ENCODE peak calls at places on chromosomes 4 and X, in five cellular contexts. One of them, this sample, is unnamed. For H3K27me3, the result is how much of the 10 kb centered on the place peaks cover.

GRCh38 chr4:156321203-156321602 is 367.5 kb upstream of the CTSO start:
- DNase-seq in GM23338: no peak
- DNase-seq in GM23248: peak
- DNase-seq in MM.1S: no peak
- DNase-seq in hepatocyte: no peak
- DNase-seq in this sample: no peak

GRCh38 chr4:159047478-159048165 is 55.3 kb upstream of the RAPGEF2 start:
- DNase-seq in hepatocyte: peak
- DNase-seq in GM23248: peak
- DNase-seq in MM.1S: no peak
- DNase-seq in GM23338: no peak
- DNase-seq in this sample: no peak

GRCh38 chrX:53071064-53071463 is 11.1 kb upstream of the TSPYL2 start:
- DNase-seq in MM.1S: no peak
- DNase-seq in hepatocyte: no peak
- DNase-seq in GM23338: no peak
- DNase-seq in GM23248: no peak
- DNase-seq in this sample: no peak

GRCh38 chr4:78566834-78567501 is 15.4 kb downstream of the ANXA3 start:
- DNase-seq in GM23248: peak
- DNase-seq in MM.1S: peak
- DNase-seq in hepatocyte: no peak
- DNase-seq in GM23338: no peak
- DNase-seq in this sample: no peak

GRCh38 chr4:158783775-158784174 is 14.9 kb downstream of the FNIP2 start:
- DNase-seq in MM.1S: no peak
- DNase-seq in GM23338: no peak
- DNase-seq in hepatocyte: no peak
- DNase-seq in GM23248: peak
- DNase-seq in this sample: no peak

GRCh38 chrX:47217121-47217851 is 1.2 kb upstream of the CDK16 start:
- DNase-seq in GM23338: peak
- DNase-seq in MM.1S: no peak
- DNase-seq in hepatocyte: peak
- DNase-seq in GM23248: peak
- DNase-seq in this sample: no peak

GRCh38 chrX:148878371-148878770 is 378.0 kb downstream of the AFF2 start:
- DNase-seq in GM23338: no peak
- DNase-seq in MM.1S: no peak
- DNase-seq in hepatocyte: no peak
- DNase-seq in GM23248: peak
- DNase-seq in this sample: no peak

GRCh38 chrX:149248073-149248625 is 257.0 kb downstream of the IDS start:
- DNase-seq in hepatocyte: no peak
- DNase-seq in GM23248: no peak
- DNase-seq in MM.1S: no peak
- DNase-seq in GM23338: no peak
- DNase-seq in this sample: no peak

GRCh38 chrX:67789536-67789935 is 245.7 kb downstream of the AR start:
- DNase-seq in MM.1S: no peak
- DNase-seq in hepatocyte: no peak
- DNase-seq in GM23248: no peak
- DNase-seq in GM23338: no peak
- DNase-seq in this sample: no peak

GRCh38 chr4:97215426-97215825 is 927.9 kb downstream of the STPG2 start:
- DNase-seq in MM.1S: no peak
- DNase-seq in GM23248: no peak
- DNase-seq in hepatocyte: no peak
- DNase-seq in GM23338: no peak
- DNase-seq in this sample: peak

GRCh38 chr4:148651991-148652390 is 209.8 kb upstream of the NR3C2 start:
- DNase-seq in hepatocyte: no peak
- DNase-seq in GM23248: no peak
- DNase-seq in MM.1S: no peak
- DNase-seq in GM23338: peak
- DNase-seq in this sample: peak

GRCh38 chrX:122817321-122817720 is 366.8 kb upstream of the GRIA3 start:
- DNase-seq in MM.1S: no peak
- DNase-seq in GM23248: no peak
- DNase-seq in hepatocyte: no peak
- DNase-seq in GM23338: no peak
- DNase-seq in this sample: no peak

GRCh38 chr4:77433102-77433733 is 172.4 kb upstream of the CXCL13 start:
- DNase-seq in GM23338: peak
- DNase-seq in hepatocyte: peak
- DNase-seq in GM23248: peak
- DNase-seq in MM.1S: peak
- DNase-seq in this sample: peak

GRCh38 chr4:20151436-20151835 is 100.3 kb upstream of the SLIT2 start:
- DNase-seq in MM.1S: no peak
- DNase-seq in GM23248: peak
- DNase-seq in GM23338: no peak
- DNase-seq in hepatocyte: no peak
- DNase-seq in this sample: no peak

GRCh38 chr4:7002336-7002735 is 40.8 kb upstream of the TADA2B start:
- DNase-seq in GM23248: no peak
- DNase-seq in hepatocyte: no peak
- DNase-seq in MM.1S: no peak
- DNase-seq in GM23338: no peak
- DNase-seq in this sample: no peak

GRCh38 chr4:10015140-10015753 is 6.0 kb downstream of the SLC2A9 start:
- DNase-seq in hepatocyte: peak
- DNase-seq in GM23338: peak
- DNase-seq in GM23248: peak
- DNase-seq in MM.1S: peak
- DNase-seq in this sample: peak

GRCh38 chrX:54427837-54428424 is 12.3 kb upstream of the TSR2 start:
- DNase-seq in MM.1S: peak
- DNase-seq in GM23338: no peak
- DNase-seq in hepatocyte: no peak
- DNase-seq in GM23248: no peak
- DNase-seq in this sample: no peak

GRCh38 chrX:130419263-130419662 is 17.5 kb downstream of the RBMX2 start:
- DNase-seq in MM.1S: no peak
- DNase-seq in hepatocyte: no peak
- DNase-seq in GM23338: no peak
- DNase-seq in GM23248: no peak
- DNase-seq in this sample: no peak

GRCh38 chr4:72468904-72469502 is 100.0 kb downstream of the ADAMTS3 start:
- DNase-seq in GM23338: peak
- DNase-seq in MM.1S: peak
- DNase-seq in GM23248: peak
- DNase-seq in hepatocyte: peak
- DNase-seq in this sample: peak

GRCh38 chrX:53281321-53281822 is at the start of gene IQSEC2:
- DNase-seq in MM.1S: no peak
- DNase-seq in hepatocyte: peak
- DNase-seq in GM23338: peak
- DNase-seq in GM23248: peak
- DNase-seq in this sample: peak

GRCh38 chr4:83552085-83552484 is 16.2 kb downstream of the GPAT3 start:
- DNase-seq in MM.1S: no peak
- DNase-seq in hepatocyte: no peak
- DNase-seq in GM23248: peak
- DNase-seq in GM23338: no peak
- DNase-seq in this sample: no peak

GRCh38 chr4:105708376-105709080 is at the start of the genes GSTCD and INTS12:
- DNase-seq in GM23248: peak
- DNase-seq in MM.1S: peak
- DNase-seq in GM23338: peak
- DNase-seq in hepatocyte: peak
- DNase-seq in this sample: peak

GRCh38 chr4:8260656-8261111 is 8.9 kb upstream of the HTRA3 start:
- DNase-seq in MM.1S: no peak
- DNase-seq in hepatocyte: peak
- DNase-seq in GM23248: peak
- DNase-seq in GM23338: peak
- DNase-seq in this sample: no peak

GRCh38 chrX:281166-281999 is at the start of gene PLCXD1:
- DNase-seq in MM.1S: peak
- DNase-seq in hepatocyte: peak
- DNase-seq in GM23338: peak
- DNase-seq in GM23248: peak
- DNase-seq in this sample: peak

GRCh38 chr4:169070071-169070894 is 60.2 kb upstream of the CBR4 start:
- DNase-seq in GM23338: peak
- DNase-seq in GM23248: peak
- DNase-seq in MM.1S: no peak
- DNase-seq in hepatocyte: peak
- DNase-seq in this sample: peak
- TF ChIP-seq EZH2phosphoT487 in GM23338: no peak
- TF ChIP-seq EZH2phosphoT487 in GM23248: peak
- TF ChIP-seq EZH2phosphoT487 in MM.1S: no peak
- TF ChIP-seq EZH2phosphoT487 in hepatocyte: no peak
- TF ChIP-seq EZH2phosphoT487 in this sample: no peak

DNA sequence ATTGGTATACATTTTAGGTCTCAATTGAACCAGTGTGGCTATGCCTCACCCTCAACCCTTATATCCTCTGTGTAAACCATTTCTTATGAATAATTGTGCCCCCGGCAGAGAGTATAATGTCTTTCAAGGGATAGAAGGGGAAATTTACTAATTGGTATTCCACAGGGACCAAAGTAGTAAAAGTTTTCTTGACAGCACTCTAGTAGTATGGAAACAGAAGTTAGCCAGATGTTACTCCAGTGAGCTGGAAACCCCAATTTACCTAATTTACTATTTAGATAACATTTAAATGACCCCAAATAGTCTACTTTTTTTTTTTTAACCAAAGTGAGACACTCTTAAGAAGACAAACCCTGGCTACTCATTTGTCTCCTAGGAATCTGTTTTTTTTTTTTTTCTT is 32.3 kb downstream of the DTHD1 start:
- DNase-seq in GM23248: no peak
- DNase-seq in hepatocyte: no peak
- DNase-seq in GM23338: no peak
- DNase-seq in MM.1S: no peak
- DNase-seq in this sample: no peak
- H3K27me3 ChIP-seq in GM23248: under half
- H3K27me3 ChIP-seq in hepatocyte: under half
- H3K27me3 ChIP-seq in GM23338: under half
- H3K27me3 ChIP-seq in MM.1S: under half
- H3K27me3 ChIP-seq in this sample: under half

GRCh38 chr4:73573794-73574528 is 46.3 kb downstream of the RASSF6 start:
- DNase-seq in GM23338: peak
- DNase-seq in hepatocyte: peak
- DNase-seq in GM23248: peak
- DNase-seq in MM.1S: peak
- DNase-seq in this sample: peak
- TF ChIP-seq EZH2phosphoT487 in GM23338: no peak
- TF ChIP-seq EZH2phosphoT487 in hepatocyte: no peak
- TF ChIP-seq EZH2phosphoT487 in GM23248: no peak
- TF ChIP-seq EZH2phosphoT487 in MM.1S: no peak
- TF ChIP-seq EZH2phosphoT487 in this sample: no peak

DNA sequence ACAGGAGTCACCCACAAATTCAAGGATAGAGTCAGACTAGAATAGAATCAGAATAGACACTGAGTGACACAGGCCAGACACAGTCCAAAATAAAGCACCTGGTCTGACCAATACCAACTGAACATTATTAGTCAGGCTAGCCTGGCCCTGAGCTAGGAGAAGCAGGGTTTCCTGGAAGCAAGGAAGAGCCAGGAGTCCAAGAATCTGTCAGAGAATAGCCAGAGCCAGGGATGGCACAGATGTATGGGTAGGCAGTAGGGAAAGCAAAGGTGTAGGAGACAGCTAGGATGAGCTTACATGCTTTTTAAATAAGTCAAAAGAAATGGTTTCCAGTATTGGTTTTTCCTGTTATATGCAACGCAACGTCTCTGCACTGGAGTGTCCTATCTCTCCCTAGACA is 3.7 kb downstream of the BTC start:
- DNase-seq in MM.1S: no peak
- DNase-seq in GM23248: no peak
- DNase-seq in hepatocyte: no peak
- DNase-seq in GM23338: no peak
- DNase-seq in this sample: no peak
- H3K27me3 ChIP-seq in MM.1S: under half
- H3K27me3 ChIP-seq in GM23248: under half
- H3K27me3 ChIP-seq in hepatocyte: under half
- H3K27me3 ChIP-seq in GM23338: under half
- H3K27me3 ChIP-seq in this sample: under half

DNA sequence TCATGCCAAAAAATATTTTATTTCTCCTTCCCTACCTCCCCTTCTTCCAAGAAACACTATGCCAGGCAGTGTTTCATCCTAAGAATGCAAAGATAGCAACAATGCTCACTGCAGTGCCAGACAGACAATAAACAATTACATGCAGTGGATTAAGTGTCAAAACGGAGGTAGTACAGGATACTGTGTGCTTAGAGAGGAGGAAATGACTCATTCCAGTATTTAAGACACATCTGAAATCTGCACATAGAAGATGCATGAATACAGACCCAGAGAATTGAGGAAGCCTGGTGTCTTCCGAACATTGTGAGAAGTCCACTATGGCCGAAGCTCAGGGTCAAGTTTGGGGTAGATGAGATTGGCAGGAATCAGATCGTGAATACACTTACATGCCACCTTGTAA is 326.4 kb downstream of the PPP3CA start:
- DNase-seq in GM23248: peak
- DNase-seq in MM.1S: peak
- DNase-seq in hepatocyte: no peak
- DNase-seq in GM23338: no peak
- DNase-seq in this sample: no peak
- TF ChIP-seq EZH2phosphoT487 in GM23248: no peak
- TF ChIP-seq EZH2phosphoT487 in MM.1S: no peak
- TF ChIP-seq EZH2phosphoT487 in hepatocyte: no peak
- TF ChIP-seq EZH2phosphoT487 in GM23338: no peak
- TF ChIP-seq EZH2phosphoT487 in this sample: no peak

GRCh38 chr4:1060121-1060520 is 48.7 kb downstream of the FGFRL1 start:
- DNase-seq in GM23338: no peak
- DNase-seq in MM.1S: no peak
- DNase-seq in hepatocyte: no peak
- DNase-seq in GM23248: no peak
- DNase-seq in this sample: no peak
- H3K27me3 ChIP-seq in GM23338: under half
- H3K27me3 ChIP-seq in MM.1S: under half
- H3K27me3 ChIP-seq in hepatocyte: under half
- H3K27me3 ChIP-seq in GM23248: under half
- H3K27me3 ChIP-seq in this sample: half or more

GRCh38 chr4:89164400-89164799 is 53.1 kb downstream of the TIGD2 start:
- DNase-seq in hepatocyte: no peak
- DNase-seq in GM23248: no peak
- DNase-seq in MM.1S: no peak
- DNase-seq in GM23338: no peak
- DNase-seq in this sample: no peak
- TF ChIP-seq EZH2phosphoT487 in hepatocyte: no peak
- TF ChIP-seq EZH2phosphoT487 in GM23248: no peak
- TF ChIP-seq EZH2phosphoT487 in MM.1S: no peak
- TF ChIP-seq EZH2phosphoT487 in GM23338: no peak
- TF ChIP-seq EZH2phosphoT487 in this sample: no peak

GRCh38 chr4:88725986-88726385 is 28.4 kb upstream of the NAP1L5 start:
- DNase-seq in GM23248: peak
- DNase-seq in GM23338: no peak
- DNase-seq in hepatocyte: no peak
- DNase-seq in MM.1S: no peak
- DNase-seq in this sample: no peak
- H3K27me3 ChIP-seq in GM23248: under half
- H3K27me3 ChIP-seq in GM23338: under half
- H3K27me3 ChIP-seq in hepatocyte: under half
- H3K27me3 ChIP-seq in MM.1S: under half
- H3K27me3 ChIP-seq in this sample: under half